ENCODE peak calls at places on chromosomes 11 and 22, in four cellular contexts. N is IMR-90, V is mammary epithelial cell, L is neural progenitor cell. M is an unnamed sample.

GRCh38 chr11:77320351-77320750 is 18.9 kb upstream of the GDPD4 start:
- DNase-seq in N (peak; percentile 21), V (no peak), L (no peak), M (no peak)

GRCh38 chr11:59285716-59286260 is 72.9 kb upstream of the OR5AN1 start:
- DNase-seq in N (no peak), V (no peak), L (no peak), M (no peak)

GRCh38 chr22:24325105-24325757 is 54.6 kb downstream of the SPECC1L start:
- DNase-seq in N (peak; percentile 92), V (peak; percentile 39), L (peak; percentile 48), M (peak; percentile 84)

GRCh38 chr11:86214710-86215109 is 29.8 kb upstream of the EED start:
- DNase-seq in N (no peak), V (peak; percentile 73), L (no peak), M (no peak)

GRCh38 chr11:65204646-65205601 is 23.2 kb downstream of the CAPN1 start:
- DNase-seq in N (peak; percentile 13), V (no peak), L (peak; percentile 91), M (no peak)

GRCh38 chr22:31378123-31378522 is 21.3 kb upstream of the DRG1 start:
- DNase-seq in N (peak; percentile 31), V (no peak), L (no peak), M (no peak)

GRCh38 chr11:129881570-129882170 is 13.7 kb downstream of the NFRKB start:
- DNase-seq in N (peak; percentile 21), V (peak; percentile 17), L (peak; percentile 56), M (peak; percentile 15)

GRCh38 chr11:16853859-16854258 is 115.4 kb downstream of the C11orf58 start:
- DNase-seq in N (no peak), V (no peak), L (no peak), M (no peak)

GRCh38 chr11:89015614-89016013 is 50.2 kb downstream of the GRM5 start:
- DNase-seq in N (no peak), V (no peak), L (no peak), M (no peak)

GRCh38 chr11:69189059-69189458 is 33.3 kb downstream of the SMIM38 start:
- DNase-seq in N (no peak), V (no peak), L (no peak), M (no peak)

GRCh38 chr11:64284962-64285884 is at the start of gene GPR137:
- DNase-seq in N (peak; percentile 56), V (peak; percentile 79), L (peak; percentile 93), M (peak; percentile 89)

GRCh38 chr22:47161631-47162030 is 399.2 kb downstream of the TBC1D22A start:
- DNase-seq in N (no peak), V (no peak), L (no peak), M (no peak)

GRCh38 chr11:76782526-76783293 is 446 bp upstream of the TSKU start:
- DNase-seq in N (peak; percentile 98), V (peak; percentile 92), L (peak; percentile 98), M (peak; percentile 91)

GRCh38 chr11:130478204-130478701 is 29.8 kb downstream of the ADAMTS15 start:
- DNase-seq in N (peak; percentile 95), V (peak; percentile 33), L (peak; percentile 16), M (no peak)

GRCh38 chr11:113587318-113587739 is 112.1 kb upstream of the DRD2 start:
- DNase-seq in N (peak; percentile 4), V (peak; percentile 50), L (no peak), M (no peak)

GRCh38 chr11:32838505-32839274 is 9.0 kb downstream of the PRRG4 start:
- DNase-seq in N (no peak), V (peak; percentile 76), L (peak; percentile 26), M (no peak)

GRCh38 chr22:36239150-36239400 is 252 bp downstream of the APOL2 start:
- DNase-seq in N (no peak), V (no peak), L (no peak), M (no peak)

GRCh38 chr11:111483431-111483830 is 28.8 kb downstream of the BTG4 start:
- DNase-seq in N (no peak), V (no peak), L (no peak), M (no peak)

GRCh38 chr22:26619510-26619909 is 1.7 kb upstream of the CRYBB1 start:
- DNase-seq in N (no peak), V (no peak), L (no peak), M (no peak)

GRCh38 chr22:48433647-48434046 is 1394.0 kb downstream of the BRD1 start:
- DNase-seq in N (no peak), V (no peak), L (no peak), M (no peak)
- H2AFZ ChIP-seq in N (no peak overlapping the region), V (no peak overlapping the region), L (no peak overlapping the region), M (no peak overlapping the region)

DNA sequence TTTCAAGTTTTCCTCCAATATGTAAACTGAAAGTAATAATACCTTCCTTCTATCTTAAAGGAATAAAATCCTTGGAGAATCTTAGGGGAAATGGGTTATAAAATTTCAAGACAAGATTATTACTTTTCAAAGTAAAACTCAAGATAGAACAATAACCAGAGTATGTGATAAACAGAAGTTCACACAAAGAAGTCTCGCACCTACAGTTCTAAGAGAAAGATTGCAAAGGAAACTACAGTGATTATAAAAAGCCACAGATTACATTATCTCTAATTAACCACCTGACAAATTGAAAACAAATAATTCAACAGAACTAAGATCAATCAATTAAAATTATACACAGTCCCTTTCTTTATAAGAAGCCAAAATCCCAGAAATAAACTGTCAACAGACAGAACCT is 34.0 kb downstream of the AMBRA1 start:
- DNase-seq in N (no peak), V (no peak), L (no peak), M (no peak)
- H3K9ac ChIP-seq in N (no peak overlapping the region), V (no peak overlapping the region), L (no peak overlapping the region), M (peak overlapping the region; percentile 15)

GRCh38 chr11:102005306-102005705 is 41.9 kb upstream of the CFAP300 start:
- DNase-seq in N (no peak), V (no peak), L (no peak), M (no peak)

GRCh38 chr11:102010776-102011500 is 36.3 kb upstream of the CFAP300 start:
- DNase-seq in N (peak; percentile 82), V (peak; percentile 84), L (peak; percentile 66), M (no peak)

GRCh38 chr11:102007567-102008437 is 39.4 kb upstream of the CFAP300 start:
- DNase-seq in N (peak; percentile 66), V (peak; percentile 59), L (peak; percentile 53), M (peak; percentile 72)

GRCh38 chr11:102004220-102004619 is 43.0 kb upstream of the CFAP300 start:
- DNase-seq in N (no peak), V (no peak), L (no peak), M (peak; percentile 82)

DNA sequence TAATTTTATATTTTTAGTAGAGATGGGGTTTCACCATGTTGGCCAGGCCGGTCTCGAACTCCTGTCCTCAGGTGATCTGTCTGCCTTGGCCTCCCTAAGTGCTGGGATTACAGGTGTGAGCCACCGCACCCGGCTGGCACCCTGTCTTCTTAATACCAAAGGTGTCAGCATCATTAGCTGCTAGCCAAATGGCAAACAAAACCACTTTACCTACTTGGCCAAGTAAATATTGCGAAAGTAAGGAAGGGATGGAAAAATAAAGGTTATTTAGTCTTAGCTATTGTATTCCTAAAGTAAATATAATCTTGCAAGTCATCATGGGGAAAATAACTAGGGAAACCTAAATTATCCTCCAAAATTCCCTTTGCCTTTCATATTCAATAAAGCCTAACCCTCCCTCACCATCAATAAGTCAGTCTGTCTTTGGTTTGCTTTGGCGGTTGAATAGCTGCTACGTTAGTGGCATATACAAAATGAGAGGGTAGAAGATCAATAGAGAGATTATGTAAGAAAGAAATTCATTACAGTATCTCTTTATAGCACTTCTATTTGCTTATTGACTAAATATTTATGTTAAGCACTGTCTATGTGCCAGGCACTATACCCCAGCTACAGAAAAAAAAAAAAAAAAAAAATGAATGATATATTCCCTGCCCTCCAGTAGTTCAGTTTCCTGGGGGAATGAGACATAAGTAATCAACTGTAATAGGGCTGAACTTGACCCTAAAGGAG is 40.2 kb upstream of the CFAP300 start:
- DNase-seq in N (no peak), V (no peak), L (no peak), M (no peak)
- TF ChIP-seq CTCF in N (no peak), V (no peak), L (no peak), M (no peak)

DNA sequence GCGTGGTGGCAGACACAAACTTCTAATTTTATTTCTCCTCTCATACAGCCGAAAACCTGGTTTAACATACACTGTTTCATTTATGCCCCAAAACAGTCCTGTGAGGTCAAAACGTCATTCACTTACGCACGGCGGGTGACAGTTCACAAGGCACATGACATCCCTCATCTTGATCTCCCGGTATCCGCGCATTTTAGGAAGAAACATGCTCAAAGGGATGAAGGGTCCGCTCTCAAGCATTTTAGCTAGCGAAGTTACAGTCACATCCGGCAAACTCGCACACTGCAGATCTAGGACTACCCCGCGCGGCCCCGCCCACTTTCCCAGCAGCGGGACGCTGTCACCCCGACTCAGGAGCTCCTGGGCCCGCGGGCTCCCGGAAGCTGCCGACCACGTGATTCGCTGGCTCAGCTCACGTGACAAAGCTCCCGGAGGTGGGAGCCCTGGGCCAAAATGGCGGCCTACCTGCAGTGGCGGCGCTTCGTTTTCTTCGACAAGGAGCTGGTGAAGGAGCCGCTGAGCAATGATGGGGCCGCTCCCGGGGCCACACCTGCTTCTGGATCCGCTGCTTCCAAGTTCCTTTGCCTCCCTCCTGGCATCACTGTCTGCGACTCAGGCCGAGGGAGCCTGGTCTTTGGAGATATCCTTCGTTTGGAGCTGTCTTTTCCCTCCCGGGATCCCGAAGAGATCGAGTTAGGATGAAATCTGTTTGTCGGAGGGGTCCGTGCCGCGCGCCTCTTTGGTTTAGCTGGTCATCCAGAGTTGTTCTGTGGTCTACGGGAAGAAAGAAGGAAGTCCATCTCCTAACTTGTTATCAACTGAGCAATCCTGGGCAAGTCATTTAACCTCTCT is at the start of gene VPS11:
- DNase-seq in N (peak; percentile 96), V (peak; percentile 95), L (peak; percentile 98), M (peak; percentile 98)
- H2AFZ ChIP-seq in N (peak within 1 kb of the TSS; percentile 92), V (peak within 1 kb of the TSS; percentile 98), L (peak within 1 kb of the TSS; percentile 90), M (peak within 1 kb of the TSS; percentile 76)

GRCh38 chr11:2699531-2700414 is at the start of gene KCNQ1OT1:
- DNase-seq in N (peak; percentile 92), V (peak; percentile 86), L (peak; percentile 92), M (peak; percentile 88)

GRCh38 chr11:2699185-2699530 is 636 bp downstream of the KCNQ1OT1 start:
- DNase-seq in N (peak; percentile 9), V (peak; percentile 15), L (no peak), M (no peak)

GRCh38 chr11:2697871-2698270 is 1.9 kb downstream of the KCNQ1OT1 start:
- DNase-seq in N (no peak), V (peak; percentile 17), L (no peak), M (no peak)

GRCh38 chr11:2700415-2701211 is 819 bp upstream of the KCNQ1OT1 start:
- DNase-seq in N (no peak), V (no peak), L (peak; percentile 78), M (peak; percentile 53)

GRCh38 chr11:2698386-2699184 is 1.2 kb downstream of the KCNQ1OT1 start:
- DNase-seq in N (no peak), V (peak; percentile 4), L (no peak), M (no peak)
- H3K9ac ChIP-seq in N (peak overlapping the region; percentile 75), V (peak overlapping the region; percentile 56), L (no peak overlapping the region), M (peak overlapping the region; percentile 71)

DNA sequence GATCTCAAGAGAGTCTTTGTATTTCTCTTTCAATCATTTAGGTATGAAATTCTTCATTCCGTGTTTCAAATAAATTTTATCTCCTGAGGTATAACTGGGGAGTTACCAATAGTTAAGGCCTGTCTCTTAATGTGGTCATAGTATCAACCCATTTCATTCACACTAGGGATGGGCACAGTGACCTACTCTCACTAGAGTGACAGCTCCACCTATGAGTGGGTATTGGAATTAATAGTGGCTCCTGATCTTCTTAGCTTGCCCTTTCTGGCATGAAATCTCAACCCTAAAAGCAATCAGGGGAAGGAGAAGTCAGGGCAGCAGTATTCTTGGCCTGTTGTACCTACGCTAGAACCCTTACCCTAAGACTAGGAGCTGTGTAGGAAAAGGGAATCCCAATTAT is 507.7 kb downstream of the FAM181B start:
- DNase-seq in N (no peak), V (no peak), L (peak; percentile 10), M (peak; percentile 9)
- TF ChIP-seq CTCF in N (no peak), V (peak; percentile 27), L (peak; percentile 26), M (peak; percentile 42)

M was measured in MM.1S.